ENCODE peak calls at places on chromosomes 6 and 20, in eight cellular contexts. One of them, this sample, is unnamed.

GRCh38 chr6:89254569-89254968 is 37.4 kb upstream of the GABRR1 start:
- DNase-seq in NCI-H1436: no peak
- DNase-seq in stimulated activated CD4-positive, alpha-beta T cell treated with anti-CD3 and anti-CD28 coated beads, Interleukin-15, amount 100 ng/mL, for 24 hours: no peak
- DNase-seq in H7: no peak
- DNase-seq in renal cortical epithelial cell: peak; percentile 53
- DNase-seq in LHCN-M2: no peak
- DNase-seq in RCC 7860: no peak
- DNase-seq in GOT3: no peak
- DNase-seq in this sample: no peak

GRCh38 chr6:43593938-43594337 is 18.0 kb downstream of the POLH start:
- DNase-seq in NCI-H1436: no peak
- DNase-seq in stimulated activated CD4-positive, alpha-beta T cell treated with anti-CD3 and anti-CD28 coated beads, Interleukin-15, amount 100 ng/mL, for 24 hours: no peak
- DNase-seq in H7: no peak
- DNase-seq in renal cortical epithelial cell: no peak
- DNase-seq in LHCN-M2: no peak
- DNase-seq in RCC 7860: no peak
- DNase-seq in GOT3: no peak
- DNase-seq in this sample: no peak

GRCh38 chr20:53291548-53291947 is 302.1 kb downstream of the ZNF217 start:
- DNase-seq in NCI-H1436: no peak
- DNase-seq in stimulated activated CD4-positive, alpha-beta T cell treated with anti-CD3 and anti-CD28 coated beads, Interleukin-15, amount 100 ng/mL, for 24 hours: peak; percentile 3
- DNase-seq in H7: peak; percentile 38
- DNase-seq in renal cortical epithelial cell: no peak
- DNase-seq in LHCN-M2: no peak
- DNase-seq in RCC 7860: no peak
- DNase-seq in GOT3: no peak
- DNase-seq in this sample: peak; percentile 48

GRCh38 chr20:1734269-1734858 is 76.8 kb upstream of the SIRPG start:
- DNase-seq in NCI-H1436: no peak
- DNase-seq in stimulated activated CD4-positive, alpha-beta T cell treated with anti-CD3 and anti-CD28 coated beads, Interleukin-15, amount 100 ng/mL, for 24 hours: peak; percentile 30
- DNase-seq in H7: no peak
- DNase-seq in renal cortical epithelial cell: peak; percentile 50
- DNase-seq in LHCN-M2: peak; percentile 59
- DNase-seq in RCC 7860: no peak
- DNase-seq in GOT3: no peak
- DNase-seq in this sample: no peak

GRCh38 chr6:6843057-6843627 is 254.6 kb downstream of the LY86 start:
- DNase-seq in NCI-H1436: no peak
- DNase-seq in stimulated activated CD4-positive, alpha-beta T cell treated with anti-CD3 and anti-CD28 coated beads, Interleukin-15, amount 100 ng/mL, for 24 hours: no peak
- DNase-seq in H7: no peak
- DNase-seq in renal cortical epithelial cell: peak; percentile 84
- DNase-seq in LHCN-M2: peak; percentile 9
- DNase-seq in RCC 7860: no peak
- DNase-seq in GOT3: no peak
- DNase-seq in this sample: no peak

GRCh38 chr20:58075980-58076749 is 152.3 kb downstream of the ANKRD60 start:
- DNase-seq in NCI-H1436: no peak
- DNase-seq in stimulated activated CD4-positive, alpha-beta T cell treated with anti-CD3 and anti-CD28 coated beads, Interleukin-15, amount 100 ng/mL, for 24 hours: no peak
- DNase-seq in H7: no peak
- DNase-seq in renal cortical epithelial cell: no peak
- DNase-seq in LHCN-M2: no peak
- DNase-seq in RCC 7860: peak; percentile 55
- DNase-seq in GOT3: no peak
- DNase-seq in this sample: no peak

GRCh38 chr6:147065786-147066185 is 138.4 kb upstream of the STXBP5 start:
- DNase-seq in NCI-H1436: peak; percentile 15
- DNase-seq in stimulated activated CD4-positive, alpha-beta T cell treated with anti-CD3 and anti-CD28 coated beads, Interleukin-15, amount 100 ng/mL, for 24 hours: no peak
- DNase-seq in H7: no peak
- DNase-seq in renal cortical epithelial cell: no peak
- DNase-seq in LHCN-M2: no peak
- DNase-seq in RCC 7860: no peak
- DNase-seq in GOT3: no peak
- DNase-seq in this sample: no peak

GRCh38 chr6:90194371-90194841 is 102.2 kb downstream of the BACH2 start:
- DNase-seq in NCI-H1436: no peak
- DNase-seq in stimulated activated CD4-positive, alpha-beta T cell treated with anti-CD3 and anti-CD28 coated beads, Interleukin-15, amount 100 ng/mL, for 24 hours: peak; percentile 37
- DNase-seq in H7: no peak
- DNase-seq in renal cortical epithelial cell: no peak
- DNase-seq in LHCN-M2: peak; percentile 67
- DNase-seq in RCC 7860: no peak
- DNase-seq in GOT3: no peak
- DNase-seq in this sample: no peak

This sample was measured in iPS DF 6.9.